ENCODE peak calls at places on chromosomes 7 and 10, in eight cellular contexts. One of them, this sample, is unnamed.

GRCh38 chr7:471866-472639 is 47.6 kb downstream of the PDGFA start:
- DNase-seq in IMR-90: peak
- DNase-seq in cardiac fibroblast: peak
- DNase-seq in fibroblast of lung: peak
- DNase-seq in PC-9: no peak
- DNase-seq in CD8-positive, alpha-beta T cell: no peak
- DNase-seq in RWPE1: peak
- DNase-seq in AG09309: peak
- DNase-seq in this sample: peak

GRCh38 chr7:13852281-13852968 is 137.0 kb downstream of the ETV1 start:
- DNase-seq in IMR-90: no peak
- DNase-seq in cardiac fibroblast: peak
- DNase-seq in fibroblast of lung: peak
- DNase-seq in PC-9: no peak
- DNase-seq in CD8-positive, alpha-beta T cell: no peak
- DNase-seq in RWPE1: no peak
- DNase-seq in AG09309: no peak
- DNase-seq in this sample: peak

GRCh38 chr7:16785846-16786245 is 19.0 kb downstream of the AGR2 start:
- DNase-seq in IMR-90: no peak
- DNase-seq in cardiac fibroblast: no peak
- DNase-seq in fibroblast of lung: no peak
- DNase-seq in PC-9: no peak
- DNase-seq in CD8-positive, alpha-beta T cell: no peak
- DNase-seq in RWPE1: no peak
- DNase-seq in AG09309: no peak
- DNase-seq in this sample: no peak

GRCh38 chr7:19526639-19527038 is 182.2 kb downstream of the POLR1F start:
- DNase-seq in IMR-90: no peak
- DNase-seq in cardiac fibroblast: no peak
- DNase-seq in fibroblast of lung: no peak
- DNase-seq in PC-9: peak
- DNase-seq in CD8-positive, alpha-beta T cell: no peak
- DNase-seq in RWPE1: no peak
- DNase-seq in AG09309: no peak
- DNase-seq in this sample: no peak

GRCh38 chr10:44173558-44173894 is 211.4 kb downstream of the CXCL12 start:
- DNase-seq in IMR-90: peak
- DNase-seq in cardiac fibroblast: no peak
- DNase-seq in fibroblast of lung: peak
- DNase-seq in PC-9: no peak
- DNase-seq in CD8-positive, alpha-beta T cell: no peak
- DNase-seq in RWPE1: no peak
- DNase-seq in AG09309: no peak
- DNase-seq in this sample: no peak

GRCh38 chr7:165661-166369 is 26.6 kb upstream of the FAM20C start:
- DNase-seq in IMR-90: no peak
- DNase-seq in cardiac fibroblast: no peak
- DNase-seq in fibroblast of lung: no peak
- DNase-seq in PC-9: no peak
- DNase-seq in CD8-positive, alpha-beta T cell: no peak
- DNase-seq in RWPE1: no peak
- DNase-seq in AG09309: no peak
- DNase-seq in this sample: no peak

GRCh38 chr10:11880169-11881027 is 57.2 kb downstream of the PROSER2 start:
- DNase-seq in IMR-90: no peak
- DNase-seq in cardiac fibroblast: no peak
- DNase-seq in fibroblast of lung: no peak
- DNase-seq in PC-9: no peak
- DNase-seq in CD8-positive, alpha-beta T cell: no peak
- DNase-seq in RWPE1: no peak
- DNase-seq in AG09309: no peak
- DNase-seq in this sample: no peak

GRCh38 chr10:95295031-95295755 is 4.4 kb upstream of the PDLIM1 start:
- DNase-seq in IMR-90: peak
- DNase-seq in cardiac fibroblast: peak
- DNase-seq in fibroblast of lung: peak
- DNase-seq in PC-9: no peak
- DNase-seq in CD8-positive, alpha-beta T cell: peak
- DNase-seq in RWPE1: no peak
- DNase-seq in AG09309: no peak
- DNase-seq in this sample: peak

GRCh38 chr10:101559596-101560292 is 28.3 kb downstream of the POLL start:
- DNase-seq in IMR-90: no peak
- DNase-seq in cardiac fibroblast: no peak
- DNase-seq in fibroblast of lung: no peak
- DNase-seq in PC-9: no peak
- DNase-seq in CD8-positive, alpha-beta T cell: no peak
- DNase-seq in RWPE1: no peak
- DNase-seq in AG09309: no peak
- DNase-seq in this sample: no peak

GRCh38 chr7:74284781-74285259 is 4.4 kb upstream of the CLIP2 start:
- DNase-seq in IMR-90: no peak
- DNase-seq in cardiac fibroblast: no peak
- DNase-seq in fibroblast of lung: no peak
- DNase-seq in PC-9: no peak
- DNase-seq in CD8-positive, alpha-beta T cell: no peak
- DNase-seq in RWPE1: no peak
- DNase-seq in AG09309: no peak
- DNase-seq in this sample: no peak

GRCh38 chr7:42502022-42502421 is 265.0 kb upstream of the GLI3 start:
- DNase-seq in IMR-90: no peak
- DNase-seq in cardiac fibroblast: no peak
- DNase-seq in fibroblast of lung: peak
- DNase-seq in PC-9: no peak
- DNase-seq in CD8-positive, alpha-beta T cell: no peak
- DNase-seq in RWPE1: peak
- DNase-seq in AG09309: no peak
- DNase-seq in this sample: no peak

GRCh38 chr10:91206837-91207474 is 13.5 kb upstream of the PCGF5 start:
- DNase-seq in IMR-90: no peak
- DNase-seq in cardiac fibroblast: no peak
- DNase-seq in fibroblast of lung: no peak
- DNase-seq in PC-9: no peak
- DNase-seq in CD8-positive, alpha-beta T cell: no peak
- DNase-seq in RWPE1: no peak
- DNase-seq in AG09309: no peak
- DNase-seq in this sample: no peak

GRCh38 chr10:91210435-91210834 is 10.0 kb upstream of the PCGF5 start:
- DNase-seq in IMR-90: no peak
- DNase-seq in cardiac fibroblast: no peak
- DNase-seq in fibroblast of lung: no peak
- DNase-seq in PC-9: no peak
- DNase-seq in CD8-positive, alpha-beta T cell: no peak
- DNase-seq in RWPE1: no peak
- DNase-seq in AG09309: no peak
- DNase-seq in this sample: no peak

GRCh38 chr10:91206427-91206826 is 14.0 kb upstream of the PCGF5 start:
- DNase-seq in IMR-90: no peak
- DNase-seq in cardiac fibroblast: no peak
- DNase-seq in fibroblast of lung: no peak
- DNase-seq in PC-9: no peak
- DNase-seq in CD8-positive, alpha-beta T cell: no peak
- DNase-seq in RWPE1: no peak
- DNase-seq in AG09309: no peak
- DNase-seq in this sample: no peak

GRCh38 chr10:91210014-91210413 is 10.4 kb upstream of the PCGF5 start:
- DNase-seq in IMR-90: no peak
- DNase-seq in cardiac fibroblast: no peak
- DNase-seq in fibroblast of lung: no peak
- DNase-seq in PC-9: no peak
- DNase-seq in CD8-positive, alpha-beta T cell: no peak
- DNase-seq in RWPE1: no peak
- DNase-seq in AG09309: no peak
- DNase-seq in this sample: no peak

DNA sequence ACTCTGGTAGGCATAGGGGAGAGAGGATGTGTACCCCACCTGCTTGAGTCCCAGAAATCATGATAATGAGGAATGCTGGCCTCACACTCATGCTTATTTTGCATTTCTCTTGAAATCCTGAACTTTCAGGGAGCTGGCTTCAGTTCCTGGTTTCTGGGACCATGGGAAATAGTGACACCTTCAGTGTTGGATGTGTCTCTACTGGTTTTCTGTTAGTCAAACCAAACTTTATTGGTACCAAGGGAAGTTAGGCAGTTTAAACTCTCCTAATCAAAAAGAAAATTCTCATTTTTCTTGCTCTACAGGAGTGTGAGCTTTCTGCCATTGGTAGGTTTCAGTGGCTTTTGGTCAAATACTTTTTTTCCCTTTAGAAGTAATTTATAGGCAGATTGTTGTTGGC is 11.8 kb upstream of the PCGF5 start:
- DNase-seq in IMR-90: no peak
- DNase-seq in cardiac fibroblast: peak
- DNase-seq in fibroblast of lung: no peak
- DNase-seq in PC-9: no peak
- DNase-seq in CD8-positive, alpha-beta T cell: no peak
- DNase-seq in RWPE1: no peak
- DNase-seq in AG09309: no peak
- DNase-seq in this sample: no peak
- TF ChIP-seq CTCF in IMR-90: no peak
- TF ChIP-seq CTCF in cardiac fibroblast: no peak
- TF ChIP-seq CTCF in fibroblast of lung: no peak
- TF ChIP-seq CTCF in PC-9: no peak
- TF ChIP-seq CTCF in CD8-positive, alpha-beta T cell: no peak
- TF ChIP-seq CTCF in RWPE1: no peak
- TF ChIP-seq CTCF in AG09309: no peak
- TF ChIP-seq CTCF in this sample: no peak

GRCh38 chr7:106367018-106367420 is 82.2 kb upstream of the NAMPT start:
- DNase-seq in IMR-90: peak
- DNase-seq in cardiac fibroblast: peak
- DNase-seq in fibroblast of lung: peak
- DNase-seq in PC-9: no peak
- DNase-seq in CD8-positive, alpha-beta T cell: no peak
- DNase-seq in RWPE1: no peak
- DNase-seq in AG09309: no peak
- DNase-seq in this sample: peak
- TF ChIP-seq CTCF in IMR-90: peak
- TF ChIP-seq CTCF in cardiac fibroblast: peak
- TF ChIP-seq CTCF in fibroblast of lung: peak
- TF ChIP-seq CTCF in PC-9: peak
- TF ChIP-seq CTCF in CD8-positive, alpha-beta T cell: no peak
- TF ChIP-seq CTCF in RWPE1: no peak
- TF ChIP-seq CTCF in AG09309: peak
- TF ChIP-seq CTCF in this sample: peak

GRCh38 chr10:124522903-124523260 is 61.3 kb downstream of the LHPP start:
- DNase-seq in IMR-90: no peak
- DNase-seq in cardiac fibroblast: no peak
- DNase-seq in fibroblast of lung: no peak
- DNase-seq in PC-9: no peak
- DNase-seq in CD8-positive, alpha-beta T cell: no peak
- DNase-seq in RWPE1: no peak
- DNase-seq in AG09309: no peak
- DNase-seq in this sample: no peak

GRCh38 chr10:124521429-124521871 is 59.8 kb downstream of the LHPP start:
- DNase-seq in IMR-90: no peak
- DNase-seq in cardiac fibroblast: no peak
- DNase-seq in fibroblast of lung: no peak
- DNase-seq in PC-9: no peak
- DNase-seq in CD8-positive, alpha-beta T cell: no peak
- DNase-seq in RWPE1: no peak
- DNase-seq in AG09309: no peak
- DNase-seq in this sample: no peak

GRCh38 chr10:124518366-124518765 is 56.7 kb downstream of the LHPP start:
- DNase-seq in IMR-90: no peak
- DNase-seq in cardiac fibroblast: no peak
- DNase-seq in fibroblast of lung: no peak
- DNase-seq in PC-9: no peak
- DNase-seq in CD8-positive, alpha-beta T cell: no peak
- DNase-seq in RWPE1: no peak
- DNase-seq in AG09309: no peak
- DNase-seq in this sample: no peak

GRCh38 chr10:124522131-124522902 is 60.7 kb downstream of the LHPP start:
- DNase-seq in IMR-90: no peak
- DNase-seq in cardiac fibroblast: no peak
- DNase-seq in fibroblast of lung: no peak
- DNase-seq in PC-9: no peak
- DNase-seq in CD8-positive, alpha-beta T cell: no peak
- DNase-seq in RWPE1: no peak
- DNase-seq in AG09309: no peak
- DNase-seq in this sample: no peak

GRCh38 chr10:124520553-124521428 is 59.2 kb downstream of the LHPP start:
- DNase-seq in IMR-90: peak
- DNase-seq in cardiac fibroblast: no peak
- DNase-seq in fibroblast of lung: no peak
- DNase-seq in PC-9: no peak
- DNase-seq in CD8-positive, alpha-beta T cell: no peak
- DNase-seq in RWPE1: no peak
- DNase-seq in AG09309: no peak
- DNase-seq in this sample: peak
- TF ChIP-seq CTCF in IMR-90: no peak
- TF ChIP-seq CTCF in cardiac fibroblast: no peak
- TF ChIP-seq CTCF in fibroblast of lung: no peak
- TF ChIP-seq CTCF in PC-9: no peak
- TF ChIP-seq CTCF in CD8-positive, alpha-beta T cell: no peak
- TF ChIP-seq CTCF in RWPE1: no peak
- TF ChIP-seq CTCF in AG09309: no peak
- TF ChIP-seq CTCF in this sample: peak

GRCh38 chr7:23467281-23467680 is 3.0 kb downstream of the IGF2BP3 start:
- DNase-seq in IMR-90: no peak
- DNase-seq in cardiac fibroblast: no peak
- DNase-seq in fibroblast of lung: no peak
- DNase-seq in PC-9: no peak
- DNase-seq in CD8-positive, alpha-beta T cell: no peak
- DNase-seq in RWPE1: no peak
- DNase-seq in AG09309: no peak
- DNase-seq in this sample: no peak

GRCh38 chr7:23468721-23469149 is 1.6 kb downstream of the IGF2BP3 start:
- DNase-seq in IMR-90: no peak
- DNase-seq in cardiac fibroblast: no peak
- DNase-seq in fibroblast of lung: no peak
- DNase-seq in PC-9: no peak
- DNase-seq in CD8-positive, alpha-beta T cell: no peak
- DNase-seq in RWPE1: no peak
- DNase-seq in AG09309: no peak
- DNase-seq in this sample: no peak

GRCh38 chr7:23467731-23468720 is 2.3 kb downstream of the IGF2BP3 start:
- DNase-seq in IMR-90: peak
- DNase-seq in cardiac fibroblast: peak
- DNase-seq in fibroblast of lung: peak
- DNase-seq in PC-9: peak
- DNase-seq in CD8-positive, alpha-beta T cell: no peak
- DNase-seq in RWPE1: no peak
- DNase-seq in AG09309: no peak
- DNase-seq in this sample: peak

GRCh38 chr7:23458044-23458443 is 12.2 kb downstream of the IGF2BP3 start:
- DNase-seq in IMR-90: no peak
- DNase-seq in cardiac fibroblast: no peak
- DNase-seq in fibroblast of lung: peak
- DNase-seq in PC-9: no peak
- DNase-seq in CD8-positive, alpha-beta T cell: no peak
- DNase-seq in RWPE1: no peak
- DNase-seq in AG09309: no peak
- DNase-seq in this sample: no peak

DNA sequence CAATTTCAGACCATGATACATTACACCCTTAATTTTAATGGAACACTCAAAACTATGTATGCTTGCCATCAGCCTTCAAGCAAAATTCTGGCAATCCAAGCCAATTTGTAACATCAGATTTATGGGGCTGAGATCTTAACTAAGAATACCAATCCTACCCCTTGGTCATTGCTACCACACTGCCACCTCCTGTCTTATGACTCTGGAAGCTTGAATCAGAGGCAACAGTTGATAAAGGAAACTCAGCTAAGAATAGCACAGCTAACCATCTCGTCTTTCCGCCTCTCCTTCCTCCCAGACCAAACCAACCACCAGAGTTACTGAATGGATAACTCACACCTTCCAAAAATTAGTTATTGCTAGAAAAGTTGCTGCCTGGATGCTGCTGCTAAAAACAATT is 7.4 kb downstream of the IGF2BP3 start:
- DNase-seq in IMR-90: peak
- DNase-seq in cardiac fibroblast: peak
- DNase-seq in fibroblast of lung: peak
- DNase-seq in PC-9: peak
- DNase-seq in CD8-positive, alpha-beta T cell: no peak
- DNase-seq in RWPE1: no peak
- DNase-seq in AG09309: peak
- DNase-seq in this sample: peak
- TF ChIP-seq CTCF in IMR-90: peak
- TF ChIP-seq CTCF in cardiac fibroblast: peak
- TF ChIP-seq CTCF in fibroblast of lung: peak
- TF ChIP-seq CTCF in PC-9: peak
- TF ChIP-seq CTCF in CD8-positive, alpha-beta T cell: no peak
- TF ChIP-seq CTCF in RWPE1: no peak
- TF ChIP-seq CTCF in AG09309: peak
- TF ChIP-seq CTCF in this sample: peak

This sample was measured in astrocyte of the spinal cord.